ENCODE peak calls at places on chromosomes 3 and 15, in six cellular contexts. X is A549, O is fibroblast of lung, W is mesendoderm, U is mammary epithelial cell, S is H9. L is an unnamed sample.

GRCh38 chr3:170079466-170080165 is 41.8 kb downstream of the GPR160 start:
- DNase-seq in U (no peak), S (no peak), O (peak; percentile 9), W (no peak), X (no peak), L (no peak)

GRCh38 chr3:160027541-160028195 is 39.0 kb downstream of the IL12A start:
- DNase-seq in O (peak; percentile 70), S (no peak), W (no peak), U (peak; percentile 75), X (peak; percentile 23), L (no peak)

GRCh38 chr15:73601449-73602425 is 31.5 kb downstream of the NPTN start:
- DNase-seq in W (peak; percentile 52), X (peak; percentile 42), O (peak; percentile 79), S (no peak), U (peak; percentile 42), L (peak; percentile 38)

GRCh38 chr3:129015388-129016105 is 14.4 kb downstream of the EFCC1 start:
- DNase-seq in W (peak; percentile 37), S (no peak), X (no peak), U (no peak), O (no peak), L (no peak)

GRCh38 chr3:196927571-196928453 is 14.5 kb downstream of the NCBP2 start:
- DNase-seq in O (no peak), S (no peak), X (no peak), U (no peak), W (no peak), L (no peak)

GRCh38 chr3:11380314-11380713 is 108.1 kb downstream of the ATG7 start:
- DNase-seq in X (no peak), S (no peak), U (no peak), O (peak; percentile 51), W (peak; percentile 2), L (no peak)

GRCh38 chr3:135106445-135106844 is 311.4 kb downstream of the EPHB1 start:
- DNase-seq in O (no peak), S (peak; percentile 57), W (peak; percentile 77), U (no peak), X (peak; percentile 2), L (peak; percentile 84)

GRCh38 chr3:140704733-140705132 is 26.9 kb downstream of the TRIM42 start:
- DNase-seq in O (no peak), S (no peak), X (no peak), W (no peak), U (no peak), L (no peak)

GRCh38 chr15:78154955-78155354 is 5.8 kb downstream of the IDH3A start:
- DNase-seq in X (no peak), U (no peak), W (no peak), S (no peak), O (no peak), L (no peak)

GRCh38 chr3:46114324-46114988 is 87.2 kb upstream of the XCR1 start:
- DNase-seq in U (peak; percentile 76), W (peak; percentile 86), X (peak; percentile 33), O (peak; percentile 48), S (no peak), L (no peak)

GRCh38 chr3:170488802-170489201 is 70.1 kb downstream of the CLDN11 start:
- DNase-seq in U (peak; percentile 89), S (no peak), W (no peak), O (peak; percentile 89), X (peak; percentile 68), L (no peak)

GRCh38 chr3:177889158-177889557 is 647.1 kb upstream of the KCNMB2 start:
- DNase-seq in X (no peak), U (no peak), S (no peak), W (no peak), O (no peak), L (no peak)

GRCh38 chr3:30642715-30643361 is 36.4 kb downstream of the TGFBR2 start:
- DNase-seq in U (no peak), S (no peak), X (no peak), O (no peak), W (no peak), L (no peak)

GRCh38 chr3:8560608-8561007 is 59.0 kb downstream of the LMCD1 start:
- DNase-seq in W (peak; percentile 81), S (no peak), O (peak; percentile 91), U (peak; percentile 62), X (no peak), L (no peak)

GRCh38 chr3:173993299-173993698 is 595.8 kb downstream of the NLGN1 start:
- DNase-seq in O (peak; percentile 60), S (no peak), U (peak; percentile 11), W (peak; percentile 77), X (peak; percentile 4), L (no peak)

GRCh38 chr15:47351501-47351900 is 365.8 kb upstream of the SEMA6D start:
- DNase-seq in U (no peak), W (no peak), X (no peak), O (no peak), S (no peak), L (no peak)

GRCh38 chr15:89772933-89773583 is 3.1 kb upstream of the MESP2 start:
- DNase-seq in O (peak; percentile 36), X (peak; percentile 63), U (peak; percentile 58), S (no peak), W (no peak), L (no peak)

GRCh38 chr3:53617893-53618523 is 123.6 kb downstream of the CACNA1D start:
- DNase-seq in S (no peak), U (no peak), X (no peak), W (no peak), O (no peak), L (no peak)

GRCh38 chr3:53350652-53351051 is 3.3 kb upstream of the DCP1A start:
- DNase-seq in W (peak; percentile 83), X (peak; percentile 67), S (peak; percentile 41), U (no peak), O (peak; percentile 58), L (peak; percentile 72)

GRCh38 chr15:72183781-72184164 is 13.8 kb downstream of the GRAMD2A start:
- DNase-seq in S (no peak), W (no peak), U (no peak), O (no peak), X (no peak), L (no peak)

GRCh38 chr15:31325432-31325975 is 1.1 kb upstream of the KLF13 start:
- DNase-seq in U (no peak), X (no peak), S (no peak), W (peak; percentile 29), O (peak; percentile 66), L (peak; percentile 52)

GRCh38 chr3:56799251-56799882 is 2.4 kb downstream of the ARHGEF3 start:
- DNase-seq in W (peak; percentile 50), X (peak; percentile 49), S (no peak), O (peak; percentile 77), U (peak; percentile 63), L (peak; percentile 50)

GRCh38 chr15:77584201-77584600 is 48.5 kb downstream of the LINGO1 start:
- DNase-seq in X (no peak), O (no peak), U (no peak), S (peak; percentile 59), W (peak; percentile 53), L (peak; percentile 60)

GRCh38 chr3:107464037-107464436 is 58.7 kb upstream of the BBX start:
- DNase-seq in U (no peak), S (no peak), W (peak; percentile 12), O (no peak), X (no peak), L (no peak)

GRCh38 chr3:4674216-4674615 is 181.1 kb downstream of the ITPR1 start:
- DNase-seq in S (no peak), W (no peak), O (peak; percentile 12), X (no peak), U (no peak), L (no peak)

GRCh38 chr3:62119139-62119538 is 254.2 kb downstream of the FEZF2 start:
- DNase-seq in W (peak; percentile 33), U (no peak), X (no peak), S (no peak), O (no peak), L (no peak)

GRCh38 chr3:187954486-187955075 is 199.4 kb upstream of the LPP start:
- DNase-seq in W (no peak), U (no peak), S (no peak), X (no peak), O (peak; percentile 87), L (no peak)

GRCh38 chr15:92021765-92022164 is 168.3 kb downstream of the SLCO3A1 start:
- DNase-seq in U (no peak), X (no peak), O (no peak), W (no peak), S (no peak), L (no peak)
- H3K4me2 ChIP-seq in U (no peak overlapping the region), X (no peak overlapping the region), O (no peak overlapping the region), W (no peak overlapping the region), S (no peak overlapping the region), L (no peak overlapping the region)

GRCh38 chr3:71565976-71566375 is 17.6 kb downstream of the FOXP1 start:
- DNase-seq in S (no peak), O (no peak), U (no peak), W (no peak), X (no peak), L (no peak)

GRCh38 chr3:71570453-71571038 is 13.0 kb downstream of the FOXP1 start:
- DNase-seq in W (no peak), X (no peak), S (no peak), U (no peak), O (no peak), L (no peak)

GRCh38 chr3:71566776-71567175 is 16.8 kb downstream of the FOXP1 start:
- DNase-seq in O (no peak), S (no peak), U (no peak), X (no peak), W (no peak), L (peak; percentile 21)

GRCh38 chr3:71565326-71565725 is 18.2 kb downstream of the FOXP1 start:
- DNase-seq in U (no peak), S (no peak), O (no peak), W (no peak), X (no peak), L (no peak)

DNA sequence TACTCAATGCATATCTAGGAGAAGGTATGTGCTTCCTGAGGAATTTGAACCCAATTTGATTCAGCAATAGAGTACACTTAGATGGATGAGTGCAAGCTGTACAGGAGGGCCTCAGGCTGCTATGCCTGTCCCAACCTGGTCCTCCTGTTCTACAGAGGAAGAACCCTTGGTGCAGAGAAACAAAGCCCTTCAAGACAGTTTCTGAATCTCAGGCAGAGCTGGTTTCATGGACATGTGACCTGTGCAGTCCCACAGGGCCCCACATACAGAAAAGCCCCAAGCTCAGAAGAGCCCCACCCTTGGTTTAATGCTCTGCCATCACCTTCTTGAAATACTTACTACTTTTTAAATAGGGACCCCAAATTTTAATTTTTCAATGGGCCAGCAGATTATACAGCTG is 15.3 kb downstream of the FOXP1 start:
- DNase-seq in X (no peak), O (no peak), W (no peak), U (no peak), S (no peak), L (no peak)
- H3K4me2 ChIP-seq in X (no peak overlapping the region), O (no peak overlapping the region), W (no peak overlapping the region), U (no peak overlapping the region), S (no peak overlapping the region), L (no peak overlapping the region)

GRCh38 chr15:45201557-45202246 is 13.9 kb upstream of the SHF start:
- DNase-seq in U (no peak), W (no peak), X (no peak), O (no peak), S (no peak), L (no peak)
- H3K4me2 ChIP-seq in U (no peak overlapping the region), W (no peak overlapping the region), X (peak overlapping the region; percentile 83), O (no peak overlapping the region), S (no peak overlapping the region), L (peak overlapping the region; percentile 97)

DNA sequence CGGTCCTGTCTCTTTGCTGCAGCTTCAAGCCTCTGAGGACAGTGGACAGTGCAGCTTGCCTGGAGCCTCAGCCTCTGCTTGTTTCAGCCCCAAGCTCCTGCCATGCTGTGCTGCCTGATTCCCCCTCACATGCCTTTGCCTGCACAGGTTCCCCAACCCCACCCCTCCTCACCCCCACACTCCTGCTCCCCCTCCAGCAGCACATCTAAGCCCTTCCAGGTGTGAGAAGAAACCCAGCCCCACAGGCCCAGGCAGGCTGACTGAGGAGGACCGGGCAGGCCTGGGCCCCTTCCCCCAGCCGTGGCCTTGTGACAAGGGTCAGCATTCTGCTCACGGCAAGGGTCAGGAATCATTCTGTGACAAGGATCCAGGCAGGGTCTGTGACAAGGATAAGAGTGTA is 22.8 kb downstream of the VIPR1 start:
- DNase-seq in X (no peak), S (no peak), U (no peak), W (no peak), O (no peak), L (no peak)
- H3K4me2 ChIP-seq in X (no peak overlapping the region), S (no peak overlapping the region), U (no peak overlapping the region), W (no peak overlapping the region), O (no peak overlapping the region), L (no peak overlapping the region)